ENCODE peak calls at places on chromosome 15, in seven cellular contexts. Z is cardiac muscle cell; R is heart right ventricle; M is adrenal gland; I is stomach; J is CD4-positive, alpha-beta memory T cell; B is breast epithelium. X is an unnamed sample.
A peak's percentile ranks its signal among the peaks of the same experiment; 100 is the strongest.

GRCh38 chr15:48868549-48868948 is 9.4 kb upstream of the EID1 start:
- DNase-seq in B (no peak), I (no peak), Z (peak; percentile 83), M (no peak), R (no peak), J (no peak), X (no peak)

GRCh38 chr15:39300451-39301153 is 280.3 kb upstream of the THBS1 start:
- DNase-seq in Z (peak; percentile 36), M (no peak), J (no peak), B (no peak), R (no peak), I (no peak), X (no peak)

GRCh38 chr15:36398212-36398611 is 181.2 kb upstream of the CDIN1 start:
- DNase-seq in R (no peak), M (no peak), B (no peak), Z (no peak), I (no peak), J (no peak), X (no peak)

GRCh38 chr15:67322481-67322880 is 67.9 kb downstream of the IQCH start:
- DNase-seq in I (no peak), M (no peak), Z (peak; percentile 86), J (no peak), B (no peak), R (no peak), X (no peak)

GRCh38 chr15:78038585-78039247 is 38.8 kb downstream of the TBC1D2B start:
- DNase-seq in J (no peak), Z (no peak), M (no peak), B (no peak), I (no peak), R (no peak), X (no peak)

GRCh38 chr15:61749169-61749568 is 311.1 kb downstream of the VPS13C start:
- DNase-seq in Z (no peak), B (peak; percentile 26), M (no peak), J (no peak), I (no peak), R (no peak), X (no peak)

GRCh38 chr15:45126535-45127158 is 3.0 kb downstream of the DUOXA1 start:
- DNase-seq in Z (peak; percentile 43), B (no peak), M (no peak), J (peak; percentile 50), I (peak; percentile 60), R (no peak), X (no peak)

GRCh38 chr15:78004919-78005634 is 72.4 kb downstream of the TBC1D2B start:
- DNase-seq in M (peak; percentile 90), R (peak; percentile 80), J (no peak), Z (peak; percentile 94), I (peak; percentile 84), B (peak; percentile 38), X (no peak)

GRCh38 chr15:33089878-33090757 is 104.4 kb downstream of the FMN1 start:
- DNase-seq in M (no peak), B (no peak), I (no peak), R (no peak), Z (peak; percentile 64), J (no peak), X (no peak)

GRCh38 chr15:29107291-29107890 is 162.2 kb downstream of the NSMCE3 start:
- DNase-seq in B (no peak), Z (no peak), M (no peak), I (no peak), J (no peak), R (no peak), X (peak; percentile 10)

GRCh38 chr15:64246364-64247189 is 83.8 kb upstream of the PPIB start:
- DNase-seq in R (no peak), J (no peak), Z (peak; percentile 85), M (no peak), I (no peak), B (no peak), X (no peak)

GRCh38 chr15:29352402-29352801 is 82.8 kb upstream of the NSMCE3 start:
- DNase-seq in J (no peak), B (no peak), Z (no peak), R (no peak), M (no peak), I (no peak), X (no peak)

GRCh38 chr15:63299981-63300575 is 22.7 kb downstream of the APH1B start:
- DNase-seq in B (no peak), M (no peak), R (no peak), Z (no peak), I (no peak), J (no peak), X (no peak)

GRCh38 chr15:40759961-40760360 is 3.9 kb upstream of the GCHFR start:
- DNase-seq in M (no peak), I (no peak), J (no peak), Z (no peak), B (no peak), R (no peak), X (no peak)

GRCh38 chr15:81877533-81878227 is 168.1 kb downstream of the MEX3B start:
- DNase-seq in I (no peak), M (no peak), J (no peak), R (no peak), Z (no peak), B (no peak), X (no peak)

GRCh38 chr15:101607102-101607501 is 45.1 kb downstream of the TM2D3 start:
- DNase-seq in Z (no peak), I (no peak), R (no peak), B (no peak), M (no peak), J (no peak), X (no peak)

GRCh38 chr15:40894689-40895308 is 549 bp downstream of the VPS18 start:
- DNase-seq in Z (peak; percentile 76), M (peak; percentile 61), I (peak; percentile 56), B (no peak), R (peak; percentile 39), J (peak; percentile 58), X (peak; percentile 52)

GRCh38 chr15:53297828-53298227 is 461.6 kb downstream of the WDR72 start:
- DNase-seq in R (no peak), M (no peak), J (no peak), I (no peak), B (no peak), Z (no peak), X (no peak)

GRCh38 chr15:34366271-34367043 is 539 bp downstream of the LPCAT4 start:
- DNase-seq in J (peak; percentile 48), Z (peak; percentile 67), I (peak; percentile 74), M (peak; percentile 44), R (peak; percentile 77), B (no peak), X (peak; percentile 56)

GRCh38 chr15:63344737-63345390 is 36.8 kb downstream of the CA12 start:
- DNase-seq in J (no peak), I (no peak), Z (peak; percentile 11), R (no peak), M (no peak), B (no peak), X (no peak)

GRCh38 chr15:90893175-90894090 is 9.1 kb downstream of the FES start:
- DNase-seq in J (no peak), Z (no peak), M (no peak), I (no peak), R (peak; percentile 16), B (no peak), X (no peak)

GRCh38 chr15:59203572-59203971 is 3.1 kb upstream of the LDHAL6B start:
- DNase-seq in M (no peak), I (no peak), J (no peak), R (no peak), B (no peak), Z (no peak), X (no peak)

GRCh38 chr15:29677450-29677849 is 144.8 kb downstream of the TJP1 start:
- DNase-seq in J (no peak), R (no peak), Z (no peak), M (no peak), I (no peak), B (no peak), X (no peak)

GRCh38 chr15:64740361-64741170 is 34.8 kb downstream of the RBPMS2 start:
- DNase-seq in I (no peak), R (peak; percentile 73), J (no peak), M (no peak), Z (peak; percentile 86), B (no peak), X (no peak)

GRCh38 chr15:100019601-100020000 is 286.4 kb upstream of the LYSMD4 start:
- DNase-seq in I (no peak), B (no peak), R (no peak), Z (no peak), J (no peak), M (no peak), X (no peak)

GRCh38 chr15:48644498-48644826 is 1.0 kb downstream of the FBN1 start:
- DNase-seq in I (no peak), Z (peak; percentile 69), R (peak; percentile 53), M (no peak), J (no peak), B (no peak), X (no peak)

GRCh38 chr15:69175536-69175935 is 15.1 kb downstream of the GLCE start:
- DNase-seq in R (no peak), J (no peak), Z (no peak), M (no peak), B (no peak), I (no peak), X (no peak)

GRCh38 chr15:28959326-28959725 is 73.6 kb downstream of the APBA2 start:
- DNase-seq in Z (no peak), M (no peak), J (no peak), R (no peak), B (no peak), I (no peak), X (no peak)

GRCh38 chr15:71629761-71630499 is 180.4 kb upstream of the NR2E3 start:
- DNase-seq in Z (no peak), R (no peak), I (no peak), M (no peak), B (no peak), J (no peak), X (no peak)
- H3K27ac ChIP-seq in Z (no peak overlapping the region), R (peak overlapping the region; percentile 4), I (no peak overlapping the region), M (no peak overlapping the region), B (peak overlapping the region; percentile 80), J (no peak overlapping the region), X (no peak overlapping the region)

GRCh38 chr15:31378363-31378903 is 51.8 kb downstream of the KLF13 start:
- DNase-seq in B (no peak), J (no peak), M (no peak), I (no peak), Z (no peak), R (no peak), X (no peak)
- H3K27ac ChIP-seq in B (no peak overlapping the region), J (no peak overlapping the region), M (no peak overlapping the region), I (no peak overlapping the region), Z (no peak overlapping the region), R (peak overlapping the region; percentile 60), X (no peak overlapping the region)

GRCh38 chr15:92019706-92020105 is 166.2 kb downstream of the SLCO3A1 start:
- DNase-seq in R (no peak), M (no peak), J (no peak), Z (no peak), B (no peak), I (no peak), X (no peak)
- H3K27ac ChIP-seq in R (no peak overlapping the region), M (no peak overlapping the region), J (no peak overlapping the region), Z (no peak overlapping the region), B (peak overlapping the region; percentile 52), I (no peak overlapping the region), X (no peak overlapping the region)

GRCh38 chr15:94346272-94346671 is 114.9 kb downstream of the MCTP2 start:
- DNase-seq in R (no peak), I (no peak), Z (peak; percentile 6), J (no peak), B (no peak), M (no peak), X (no peak)
- H3K27ac ChIP-seq in R (no peak overlapping the region), I (no peak overlapping the region), Z (no peak overlapping the region), J (no peak overlapping the region), B (no peak overlapping the region), M (no peak overlapping the region), X (no peak overlapping the region)

GRCh38 chr15:42915654-42916053 is 4.9 kb downstream of the TTBK2 start:
- DNase-seq in J (no peak), R (no peak), Z (no peak), B (no peak), M (no peak), I (no peak), X (no peak)
- H3K27ac ChIP-seq in J (no peak overlapping the region), R (no peak overlapping the region), Z (no peak overlapping the region), B (no peak overlapping the region), M (no peak overlapping the region), I (no peak overlapping the region), X (no peak overlapping the region)